ENCODE peak calls at places on chromosomes 7 and 10, in five cellular contexts. One of them, this sample, is unnamed.

GRCh38 chr10:9922123-9922685 is 1095.5 kb upstream of the CELF2 start:
- DNase-seq in gastrocnemius medialis: no peak
- DNase-seq in CD4-positive, alpha-beta T cell: no peak
- DNase-seq in AG04450: no peak
- DNase-seq in tibial artery: no peak
- DNase-seq in this sample: no peak

GRCh38 chr7:140754506-140754905 is 58.0 kb downstream of the NDUFB2 start:
- DNase-seq in gastrocnemius medialis: no peak
- DNase-seq in CD4-positive, alpha-beta T cell: no peak
- DNase-seq in AG04450: no peak
- DNase-seq in tibial artery: no peak
- DNase-seq in this sample: no peak

GRCh38 chr7:44184221-44184873 is 4.9 kb downstream of the GCK start:
- DNase-seq in gastrocnemius medialis: no peak
- DNase-seq in CD4-positive, alpha-beta T cell: no peak
- DNase-seq in AG04450: peak; percentile 44
- DNase-seq in tibial artery: no peak
- DNase-seq in this sample: no peak

GRCh38 chr7:80764132-80764531 is 125.7 kb downstream of the CD36 start:
- DNase-seq in gastrocnemius medialis: no peak
- DNase-seq in CD4-positive, alpha-beta T cell: no peak
- DNase-seq in AG04450: no peak
- DNase-seq in tibial artery: no peak
- DNase-seq in this sample: no peak

GRCh38 chr7:66099232-66099550 is 15.5 kb upstream of the CRCP start:
- DNase-seq in gastrocnemius medialis: no peak
- DNase-seq in CD4-positive, alpha-beta T cell: no peak
- DNase-seq in AG04450: no peak
- DNase-seq in tibial artery: no peak
- DNase-seq in this sample: no peak

GRCh38 chr10:34655286-34656170 is 159.6 kb downstream of the PARD3 start:
- DNase-seq in gastrocnemius medialis: no peak
- DNase-seq in CD4-positive, alpha-beta T cell: no peak
- DNase-seq in AG04450: peak; percentile 39
- DNase-seq in tibial artery: no peak
- DNase-seq in this sample: no peak

GRCh38 chr7:128904381-128905197 is 5.9 kb downstream of the KCP start:
- DNase-seq in gastrocnemius medialis: no peak
- DNase-seq in CD4-positive, alpha-beta T cell: no peak
- DNase-seq in AG04450: no peak
- DNase-seq in tibial artery: peak; percentile 10
- DNase-seq in this sample: no peak

GRCh38 chr10:5619366-5620211 is 46.8 kb downstream of the ASB13 start:
- DNase-seq in gastrocnemius medialis: no peak
- DNase-seq in CD4-positive, alpha-beta T cell: no peak
- DNase-seq in AG04450: no peak
- DNase-seq in tibial artery: peak; percentile 66
- DNase-seq in this sample: no peak

GRCh38 chr10:33129987-33130386 is 172.0 kb upstream of the ITGB1 start:
- DNase-seq in gastrocnemius medialis: no peak
- DNase-seq in CD4-positive, alpha-beta T cell: no peak
- DNase-seq in AG04450: peak; percentile 83
- DNase-seq in tibial artery: no peak
- DNase-seq in this sample: no peak

GRCh38 chr7:44977304-44977858 is 1.4 kb downstream of the MYO1G start:
- DNase-seq in gastrocnemius medialis: no peak
- DNase-seq in CD4-positive, alpha-beta T cell: peak; percentile 70
- DNase-seq in AG04450: no peak
- DNase-seq in tibial artery: no peak
- DNase-seq in this sample: no peak

GRCh38 chr10:47188156-47188555 is 111.8 kb upstream of the GDF10 start:
- DNase-seq in gastrocnemius medialis: no peak
- DNase-seq in CD4-positive, alpha-beta T cell: no peak
- DNase-seq in AG04450: no peak
- DNase-seq in tibial artery: no peak
- DNase-seq in this sample: no peak

GRCh38 chr10:123395906-123396305 is 241.7 kb downstream of the BUB3 start:
- DNase-seq in gastrocnemius medialis: no peak
- DNase-seq in CD4-positive, alpha-beta T cell: no peak
- DNase-seq in AG04450: no peak
- DNase-seq in tibial artery: no peak
- DNase-seq in this sample: no peak

GRCh38 chr10:29618341-29619171 is 16.2 kb downstream of the SVIL start:
- DNase-seq in gastrocnemius medialis: no peak
- DNase-seq in CD4-positive, alpha-beta T cell: no peak
- DNase-seq in AG04450: no peak
- DNase-seq in tibial artery: no peak
- DNase-seq in this sample: no peak

GRCh38 chr10:78443900-78444571 is 410.4 kb downstream of the RPS24 start:
- DNase-seq in gastrocnemius medialis: no peak
- DNase-seq in CD4-positive, alpha-beta T cell: no peak
- DNase-seq in AG04450: no peak
- DNase-seq in tibial artery: no peak
- DNase-seq in this sample: no peak

GRCh38 chr7:78159537-78159936 is 361.0 kb downstream of the PHTF2 start:
- DNase-seq in gastrocnemius medialis: no peak
- DNase-seq in CD4-positive, alpha-beta T cell: no peak
- DNase-seq in AG04450: no peak
- DNase-seq in tibial artery: no peak
- DNase-seq in this sample: no peak

GRCh38 chr10:74706966-74707365 is 119.4 kb upstream of the KAT6B start:
- DNase-seq in gastrocnemius medialis: no peak
- DNase-seq in CD4-positive, alpha-beta T cell: no peak
- DNase-seq in AG04450: no peak
- DNase-seq in tibial artery: no peak
- DNase-seq in this sample: no peak

GRCh38 chr10:128211953-128212727 is 85.9 kb upstream of the MKI67 start:
- DNase-seq in gastrocnemius medialis: peak; percentile 31
- DNase-seq in CD4-positive, alpha-beta T cell: peak; percentile 76
- DNase-seq in AG04450: peak; percentile 2
- DNase-seq in tibial artery: peak; percentile 60
- DNase-seq in this sample: peak; percentile 78

DNA sequence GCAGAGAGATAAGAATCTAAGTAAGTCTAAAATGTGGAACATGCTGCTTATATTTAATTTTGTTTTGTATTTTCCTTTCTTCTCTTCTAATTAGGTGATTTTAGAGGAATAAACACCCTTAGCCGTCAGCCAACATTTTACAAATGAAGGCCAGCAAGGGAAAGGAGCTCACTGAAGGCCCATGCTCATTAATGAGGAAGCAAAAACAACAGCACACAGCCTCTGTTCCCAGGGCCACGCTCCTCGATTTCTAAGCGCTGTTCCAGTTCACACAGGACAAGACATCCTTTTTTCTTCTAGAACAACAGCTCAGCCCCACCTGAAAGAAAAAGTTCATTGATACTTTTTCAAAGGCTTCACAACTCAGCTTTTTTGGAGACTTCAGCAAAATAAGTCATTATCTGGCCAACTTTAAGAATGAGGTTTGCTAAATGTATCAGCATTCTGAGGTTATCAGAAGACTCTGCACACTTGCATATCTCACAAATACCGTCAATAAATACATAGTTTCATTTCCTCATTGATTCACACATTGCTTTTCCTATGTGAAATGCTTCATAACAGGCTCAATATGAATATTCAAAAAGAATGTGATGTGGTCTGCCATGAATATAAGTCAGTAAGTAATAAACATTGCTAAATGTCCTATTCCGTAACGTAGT is 34.8 kb upstream of the SFMBT2 start:
- DNase-seq in gastrocnemius medialis: no peak
- DNase-seq in CD4-positive, alpha-beta T cell: no peak
- DNase-seq in AG04450: no peak
- DNase-seq in tibial artery: no peak
- DNase-seq in this sample: no peak
- H3K27ac ChIP-seq in gastrocnemius medialis: no peak overlapping the region
- H3K27ac ChIP-seq in CD4-positive, alpha-beta T cell: no peak overlapping the region
- H3K27ac ChIP-seq in AG04450: no peak overlapping the region
- H3K27ac ChIP-seq in tibial artery: no peak overlapping the region
- H3K27ac ChIP-seq in this sample: no peak overlapping the region

GRCh38 chr10:2619927-2620326 is 447.4 kb upstream of the PFKP start:
- DNase-seq in gastrocnemius medialis: no peak
- DNase-seq in CD4-positive, alpha-beta T cell: no peak
- DNase-seq in AG04450: no peak
- DNase-seq in tibial artery: no peak
- DNase-seq in this sample: no peak
- TF ChIP-seq CTCF in gastrocnemius medialis: no peak
- TF ChIP-seq CTCF in CD4-positive, alpha-beta T cell: no peak
- TF ChIP-seq CTCF in AG04450: no peak
- TF ChIP-seq CTCF in tibial artery: no peak
- TF ChIP-seq CTCF in this sample: no peak

DNA sequence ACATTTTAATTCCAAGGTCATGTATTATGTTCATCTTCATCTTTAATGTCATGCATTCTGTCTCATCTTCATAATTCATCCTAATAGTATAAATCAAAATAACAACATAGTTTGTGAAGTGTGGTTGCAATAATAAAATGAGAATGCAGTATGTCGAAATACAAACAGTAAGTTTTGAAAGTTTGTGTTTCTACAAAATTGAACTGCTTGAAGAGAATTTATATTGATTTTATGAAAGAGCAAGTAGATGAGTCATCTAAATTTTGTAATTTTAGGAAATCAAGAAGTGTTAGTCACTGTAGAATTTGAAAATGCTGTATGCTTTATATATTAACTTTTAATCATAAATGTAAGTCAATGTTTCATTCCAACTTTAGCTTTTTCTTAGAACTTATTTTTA is 190.5 kb upstream of the PPP1R3A start:
- DNase-seq in gastrocnemius medialis: no peak
- DNase-seq in CD4-positive, alpha-beta T cell: no peak
- DNase-seq in AG04450: no peak
- DNase-seq in tibial artery: no peak
- DNase-seq in this sample: no peak
- H3K27ac ChIP-seq in gastrocnemius medialis: peak overlapping the region; percentile 51
- H3K27ac ChIP-seq in CD4-positive, alpha-beta T cell: no peak overlapping the region
- H3K27ac ChIP-seq in AG04450: no peak overlapping the region
- H3K27ac ChIP-seq in tibial artery: no peak overlapping the region
- H3K27ac ChIP-seq in this sample: no peak overlapping the region

GRCh38 chr10:42940487-42941157 is 136.2 kb upstream of the RET start:
- DNase-seq in gastrocnemius medialis: no peak
- DNase-seq in CD4-positive, alpha-beta T cell: no peak
- DNase-seq in AG04450: no peak
- DNase-seq in tibial artery: no peak
- DNase-seq in this sample: no peak

GRCh38 chr10:42941790-42942189 is 135.1 kb upstream of the RET start:
- DNase-seq in gastrocnemius medialis: no peak
- DNase-seq in CD4-positive, alpha-beta T cell: no peak
- DNase-seq in AG04450: no peak
- DNase-seq in tibial artery: no peak
- DNase-seq in this sample: no peak

GRCh38 chr10:42942279-42942932 is 134.5 kb upstream of the RET start:
- DNase-seq in gastrocnemius medialis: no peak
- DNase-seq in CD4-positive, alpha-beta T cell: no peak
- DNase-seq in AG04450: no peak
- DNase-seq in tibial artery: no peak
- DNase-seq in this sample: no peak

GRCh38 chr10:42941245-42941644 is 135.6 kb upstream of the RET start:
- DNase-seq in gastrocnemius medialis: no peak
- DNase-seq in CD4-positive, alpha-beta T cell: no peak
- DNase-seq in AG04450: no peak
- DNase-seq in tibial artery: no peak
- DNase-seq in this sample: no peak

GRCh38 chr10:42943025-42943818 is 133.6 kb upstream of the RET start:
- DNase-seq in gastrocnemius medialis: no peak
- DNase-seq in CD4-positive, alpha-beta T cell: no peak
- DNase-seq in AG04450: no peak
- DNase-seq in tibial artery: no peak
- DNase-seq in this sample: peak; percentile 26
- TF ChIP-seq CTCF in gastrocnemius medialis: no peak
- TF ChIP-seq CTCF in CD4-positive, alpha-beta T cell: no peak
- TF ChIP-seq CTCF in AG04450: no peak
- TF ChIP-seq CTCF in tibial artery: no peak
- TF ChIP-seq CTCF in this sample: no peak

DNA sequence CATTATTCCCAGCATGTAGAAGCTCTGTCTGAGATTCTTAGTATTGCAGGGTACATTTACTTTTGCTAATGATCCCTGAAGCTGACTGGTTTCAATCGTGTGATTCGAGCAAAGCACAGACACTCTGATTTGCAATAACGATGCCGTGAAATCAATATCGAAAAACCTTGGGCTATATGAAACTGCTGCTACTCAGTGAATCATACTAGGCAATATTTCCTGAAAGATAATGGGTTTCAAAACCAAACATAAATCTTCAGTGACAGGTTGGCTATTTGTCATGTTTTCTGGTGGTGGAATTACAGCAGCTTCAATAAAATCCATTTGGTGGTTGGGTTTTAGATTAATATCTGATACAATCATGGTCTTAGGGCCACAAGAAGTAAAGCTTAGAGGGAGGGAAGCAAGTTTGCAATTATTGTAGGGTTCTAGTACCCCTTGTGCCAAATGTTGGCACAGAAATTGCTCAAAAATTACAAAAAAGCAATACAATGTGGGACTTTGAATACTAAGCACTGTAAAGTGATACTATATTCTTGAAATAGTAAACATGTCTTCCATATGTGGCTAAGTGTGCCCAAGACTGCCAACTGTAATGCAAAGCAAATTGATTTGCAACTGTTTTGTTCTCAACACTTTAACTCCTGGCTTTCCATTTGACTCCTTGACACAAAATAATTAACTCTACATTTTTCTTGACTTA is 112.4 kb upstream of the JAZF1 start:
- DNase-seq in gastrocnemius medialis: no peak
- DNase-seq in CD4-positive, alpha-beta T cell: no peak
- DNase-seq in AG04450: no peak
- DNase-seq in tibial artery: no peak
- DNase-seq in this sample: no peak
- H3K27ac ChIP-seq in gastrocnemius medialis: no peak overlapping the region
- H3K27ac ChIP-seq in CD4-positive, alpha-beta T cell: no peak overlapping the region
- H3K27ac ChIP-seq in AG04450: no peak overlapping the region
- H3K27ac ChIP-seq in tibial artery: no peak overlapping the region
- H3K27ac ChIP-seq in this sample: no peak overlapping the region

DNA sequence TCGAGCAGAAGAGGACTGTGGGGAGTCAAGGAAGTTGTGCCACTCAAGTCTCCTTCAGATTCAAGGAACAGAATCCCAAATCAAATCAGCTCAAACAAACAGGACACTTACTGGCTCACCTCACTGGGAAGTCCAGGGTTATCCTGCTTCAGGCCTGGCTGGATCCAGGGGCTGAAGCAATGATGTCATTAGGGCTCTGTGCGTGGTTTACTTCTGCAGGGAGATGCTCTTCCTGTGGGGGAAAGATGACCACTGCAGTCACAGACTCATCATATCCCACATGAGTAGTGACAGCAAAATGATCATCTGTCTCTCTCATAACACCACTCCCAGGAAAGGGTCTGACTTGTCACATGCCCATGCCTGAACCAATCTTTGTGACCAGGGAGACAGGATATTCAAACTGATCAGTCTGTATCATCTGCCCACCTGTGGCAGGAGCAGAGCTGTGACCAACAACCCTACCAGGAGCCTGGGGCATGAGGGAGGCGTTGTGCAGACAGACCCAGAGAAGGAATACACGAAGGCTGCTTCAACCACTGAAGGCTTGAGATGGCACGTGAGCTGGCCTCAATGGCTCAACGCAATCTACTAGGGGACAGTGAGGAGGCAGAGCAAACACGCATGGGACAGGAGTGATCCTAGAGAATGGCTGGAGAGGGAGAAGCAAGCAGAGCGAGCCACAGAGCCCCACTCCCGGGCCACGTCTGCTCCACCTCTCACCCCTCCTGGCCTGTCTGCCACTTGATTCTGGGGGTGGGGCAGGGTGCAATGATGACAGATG is 27.6 kb upstream of the NANOS1 start:
- DNase-seq in gastrocnemius medialis: no peak
- DNase-seq in CD4-positive, alpha-beta T cell: no peak
- DNase-seq in AG04450: no peak
- DNase-seq in tibial artery: no peak
- DNase-seq in this sample: no peak
- TF ChIP-seq CTCF in gastrocnemius medialis: no peak
- TF ChIP-seq CTCF in CD4-positive, alpha-beta T cell: no peak
- TF ChIP-seq CTCF in AG04450: no peak
- TF ChIP-seq CTCF in tibial artery: no peak
- TF ChIP-seq CTCF in this sample: no peak